ENCODE peak calls at places on chromosomes 2 and 18, in eight cellular contexts. O, X, Q, W, A, P, N and L are unnamed samples.
A peak's percentile ranks its signal among the peaks of the same experiment; 100 is the strongest.

GRCh38 chr2:130762031-130762909 is 6.9 kb downstream of the AMER3 start:
- DNase-seq in O (no peak), X (no peak), Q (no peak), W (no peak), A (no peak), P (no peak), N (no peak), L (no peak)

GRCh38 chr2:227509086-227509485 is 37.1 kb downstream of the AGFG1 start:
- DNase-seq in O (no peak), X (no peak), Q (no peak), W (no peak), A (no peak), P (no peak), N (no peak), L (no peak)

GRCh38 chr18:37684590-37684989 is 119.0 kb upstream of the CELF4 start:
- DNase-seq in O (no peak), X (no peak), Q (no peak), W (no peak), A (no peak), P (no peak), N (no peak), L (no peak)

GRCh38 chr2:99722726-99723125 is 232.9 kb upstream of the REV1 start:
- DNase-seq in O (no peak), X (no peak), Q (no peak), W (no peak), A (no peak), P (no peak), N (no peak), L (peak; percentile 33)

GRCh38 chr2:171334171-171334570 is 99.6 kb downstream of the METTL8 start:
- DNase-seq in O (no peak), X (no peak), Q (no peak), W (no peak), A (no peak), P (no peak), N (no peak), L (no peak)

GRCh38 chr2:127859712-127860085 is 1.7 kb upstream of the POLR2D start:
- DNase-seq in O (peak; percentile 92), X (peak; percentile 84), Q (no peak), W (peak; percentile 26), A (no peak), P (no peak), N (no peak), L (no peak)

GRCh38 chr2:168920504-168921157 is 19.5 kb downstream of the G6PC2 start:
- DNase-seq in O (peak; percentile 40), X (no peak), Q (no peak), W (no peak), A (no peak), P (peak; percentile 41), N (peak; percentile 64), L (peak; percentile 36)

GRCh38 chr2:139694327-139694726 is 914.1 kb upstream of the NXPH2 start:
- DNase-seq in O (no peak), X (no peak), Q (no peak), W (no peak), A (no peak), P (no peak), N (no peak), L (no peak)

GRCh38 chr18:363327-364115 is 95.7 kb upstream of the THOC1 start:
- DNase-seq in O (no peak), X (no peak), Q (no peak), W (no peak), A (no peak), P (no peak), N (peak; percentile 16), L (peak; percentile 90)

GRCh38 chr18:79403723-79404566 is 8.2 kb downstream of the NFATC1 start:
- DNase-seq in O (peak; percentile 49), X (no peak), Q (no peak), W (no peak), A (no peak), P (no peak), N (no peak), L (no peak)

GRCh38 chr2:136057023-136057801 is 60.7 kb downstream of the CXCR4 start:
- DNase-seq in O (no peak), X (no peak), Q (no peak), W (no peak), A (no peak), P (no peak), N (no peak), L (no peak)

GRCh38 chr18:63823516-63824219 is 48.5 kb downstream of the SERPINB7 start:
- DNase-seq in O (peak; percentile 51), X (peak; percentile 31), Q (no peak), W (peak; percentile 16), A (peak; percentile 18), P (no peak), N (peak; percentile 37), L (peak; percentile 27)

GRCh38 chr2:142991295-142991694 is 113.8 kb downstream of the KYNU start:
- DNase-seq in O (peak; percentile 64), X (no peak), Q (no peak), W (no peak), A (no peak), P (no peak), N (no peak), L (no peak)

GRCh38 chr18:10475633-10476388 is 21.4 kb downstream of the APCDD1 start:
- DNase-seq in O (no peak), X (no peak), Q (no peak), W (no peak), A (no peak), P (no peak), N (no peak), L (no peak)

GRCh38 chr2:132621131-132621875 is 48.7 kb downstream of the LYPD1 start:
- DNase-seq in O (no peak), X (no peak), Q (no peak), W (no peak), A (no peak), P (no peak), N (no peak), L (no peak)

GRCh38 chr18:30175621-30176225 is 866.8 kb downstream of the DSC3 start:
- DNase-seq in O (no peak), X (no peak), Q (no peak), W (no peak), A (no peak), P (no peak), N (no peak), L (no peak)

GRCh38 chr2:16890081-16890480 is 224.4 kb upstream of the CYRIA start:
- DNase-seq in O (peak; percentile 27), X (no peak), Q (no peak), W (no peak), A (no peak), P (peak; percentile 7), N (no peak), L (no peak)

GRCh38 chr2:173109253-173110188 is 33.9 kb downstream of the MAP3K20 start:
- DNase-seq in O (peak; percentile 41), X (no peak), Q (peak; percentile 72), W (no peak), A (no peak), P (peak; percentile 77), N (peak; percentile 84), L (peak; percentile 84)

GRCh38 chr18:76951600-76952247 is 129.4 kb downstream of the ZNF236 start:
- DNase-seq in O (no peak), X (no peak), Q (no peak), W (no peak), A (no peak), P (no peak), N (no peak), L (no peak)

GRCh38 chr2:104850322-104851184 is 3.4 kb upstream of the POU3F3 start:
- DNase-seq in O (no peak), X (no peak), Q (no peak), W (no peak), A (no peak), P (no peak), N (no peak), L (no peak)
- H3K4me3 ChIP-seq in O (no peak overlapping the region), X (no peak overlapping the region), Q (no peak overlapping the region), W (no peak overlapping the region), A (no peak overlapping the region), P (no peak overlapping the region), N (no peak overlapping the region), L (peak overlapping the region; percentile 10)

GRCh38 chr2:235793163-235793752 is 299.4 kb downstream of the AGAP1 start:
- DNase-seq in O (peak; percentile 79), X (no peak), Q (no peak), W (peak; percentile 36), A (no peak), P (peak; percentile 25), N (peak; percentile 38), L (no peak)
- TF ChIP-seq CTCF in O (peak; percentile 64), X (no peak), Q (peak; percentile 69), W (peak; percentile 39), A (peak; percentile 62), P (peak; percentile 41), N (peak; percentile 30), L (peak; percentile 53)

GRCh38 chr18:33201509-33201926 is 239.0 kb downstream of the CCDC178 start:
- DNase-seq in O (peak; percentile 20), X (peak; percentile 38), Q (no peak), W (no peak), A (peak; percentile 2), P (peak; percentile 6), N (peak; percentile 17), L (peak; percentile 69)

GRCh38 chr18:33210575-33211189 is 229.8 kb downstream of the CCDC178 start:
- DNase-seq in O (peak; percentile 44), X (no peak), Q (no peak), W (no peak), A (peak; percentile 20), P (peak; percentile 24), N (peak; percentile 51), L (peak; percentile 52)

DNA sequence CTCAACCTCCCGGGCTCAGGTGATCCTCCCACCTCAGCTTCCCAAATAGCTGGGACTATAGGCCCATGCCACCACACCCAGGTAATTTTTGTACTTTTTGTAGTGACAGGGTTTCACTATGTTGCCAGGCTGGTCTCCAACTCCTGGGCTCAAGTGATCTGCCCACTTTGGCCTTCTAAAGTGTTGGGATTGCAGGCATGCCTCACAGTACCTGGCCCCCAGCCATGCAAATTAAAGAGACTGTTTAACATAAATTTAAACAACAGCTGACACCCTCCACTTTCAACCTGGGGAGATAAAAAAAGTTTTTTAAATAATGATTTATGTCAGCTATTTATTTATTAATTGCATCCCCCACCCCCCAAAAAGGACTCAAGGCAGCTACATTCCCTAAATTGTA is 234.7 kb downstream of the CCDC178 start:
- DNase-seq in O (no peak), X (no peak), Q (no peak), W (no peak), A (no peak), P (no peak), N (no peak), L (no peak)
- H3K4me3 ChIP-seq in O (no peak overlapping the region), X (no peak overlapping the region), Q (no peak overlapping the region), W (no peak overlapping the region), A (no peak overlapping the region), P (no peak overlapping the region), N (no peak overlapping the region), L (no peak overlapping the region)

GRCh38 chr2:229971298-229971790 is 49.0 kb downstream of the FBXO36 start:
- DNase-seq in O (no peak), X (no peak), Q (no peak), W (no peak), A (no peak), P (no peak), N (no peak), L (no peak)

GRCh38 chr2:229970406-229970805 is 48.1 kb downstream of the FBXO36 start:
- DNase-seq in O (no peak), X (no peak), Q (no peak), W (no peak), A (no peak), P (no peak), N (no peak), L (no peak)

DNA sequence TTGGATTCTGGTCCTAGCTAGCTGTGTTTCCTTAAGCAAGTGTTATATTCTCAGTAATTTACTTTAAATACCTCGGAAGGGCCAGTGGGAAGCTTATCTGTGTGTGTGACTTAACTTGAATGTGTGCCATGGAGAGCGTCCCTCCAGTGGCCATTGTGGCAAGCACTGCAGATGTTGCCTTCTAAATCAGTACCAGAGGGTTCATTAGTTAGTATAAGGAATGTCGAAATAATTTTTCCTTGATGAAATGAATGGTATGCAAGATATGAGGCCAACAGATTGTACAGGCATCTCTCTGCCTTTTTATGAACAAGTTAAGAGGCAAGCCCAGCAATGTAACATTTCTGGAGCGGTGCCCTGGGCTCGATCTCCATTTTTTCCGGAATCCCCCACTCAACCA is 52.0 kb downstream of the FBXO36 start:
- DNase-seq in O (peak; percentile 15), X (no peak), Q (no peak), W (no peak), A (peak; percentile 63), P (peak; percentile 13), N (peak; percentile 67), L (peak; percentile 6)
- TF ChIP-seq CTCF in O (peak; percentile 27), X (no peak), Q (no peak), W (peak; percentile 21), A (peak; percentile 52), P (no peak), N (peak; percentile 31), L (no peak)